ENCODE peak calls at places on chromosomes 13 and 19, in five cellular contexts. J is fibroblast of lung, C is left ventricle myocardium inferior, N is suprapubic skin, L is heart left ventricle. K is an unnamed sample. For H3K4me1, the result is how much of the 10 kb centered on the place peaks cover.

GRCh38 chr13:42110410-42111155 is 62.1 kb downstream of the DGKH start:
- DNase-seq in C (no peak), J (peak), L (no peak), N (no peak), K (no peak)

GRCh38 chr13:109093988-109094387 is 464.6 kb downstream of the MYO16 start:
- DNase-seq in N (no peak), L (no peak), J (no peak), C (no peak), K (no peak)

GRCh38 chr13:76965759-76966421 is 17.6 kb downstream of the ACOD1 start:
- DNase-seq in J (peak), L (peak), C (peak), N (no peak), K (no peak)

GRCh38 chr13:41700790-41701310 is 243.5 kb downstream of the RGCC start:
- DNase-seq in J (peak), L (peak), C (no peak), N (no peak), K (no peak)

GRCh38 chr13:79442221-79442620 is 36.2 kb upstream of the RBM26 start:
- DNase-seq in N (no peak), L (no peak), J (no peak), C (no peak), K (no peak)

GRCh38 chr19:38061294-38061693 is 154.3 kb downstream of the SIPA1L3 start:
- DNase-seq in L (no peak), J (peak), C (no peak), N (no peak), K (no peak)

GRCh38 chr19:49712397-49712859 is 21.5 kb downstream of the CPT1C start:
- DNase-seq in C (peak), J (peak), N (no peak), L (peak), K (no peak)

GRCh38 chr19:46115396-46116109 is 8.9 kb downstream of the IGFL3 start:
- DNase-seq in L (no peak), J (peak), C (no peak), N (no peak), K (no peak)

GRCh38 chr13:108915095-108915633 is 285.8 kb downstream of the MYO16 start:
- DNase-seq in L (no peak), N (no peak), C (no peak), J (peak), K (no peak)

GRCh38 chr13:22964245-22964966 is 216.4 kb upstream of the SGCG start:
- DNase-seq in L (no peak), C (no peak), J (no peak), N (no peak), K (no peak)

GRCh38 chr13:106753241-106753640 is 185.3 kb upstream of the ARGLU1 start:
- DNase-seq in C (no peak), N (no peak), J (no peak), L (peak), K (no peak)

GRCh38 chr13:79481685-79482052 is 714 bp downstream of the NDFIP2 start:
- DNase-seq in J (no peak), N (no peak), L (no peak), C (no peak), K (no peak)

GRCh38 chr13:111856571-111856970 is 210.4 kb upstream of the SOX1 start:
- DNase-seq in J (no peak), L (no peak), C (no peak), N (no peak), K (no peak)

GRCh38 chr13:100514788-100515409 is 73.7 kb downstream of the GGACT start:
- DNase-seq in L (peak), N (no peak), J (peak), C (peak), K (no peak)

GRCh38 chr13:46324976-46325375 is 62.1 kb downstream of the RUBCNL start:
- DNase-seq in N (no peak), J (no peak), C (no peak), L (no peak), K (no peak)

GRCh38 chr13:109113427-109113826 is 484.0 kb downstream of the MYO16 start:
- DNase-seq in C (no peak), N (no peak), L (no peak), J (no peak), K (no peak)

GRCh38 chr19:55178781-55179569 is 1.1 kb downstream of the SYT5 start:
- DNase-seq in C (peak), J (peak), N (peak), L (peak), K (no peak)

GRCh38 chr19:52070496-52070895 is 21.9 kb upstream of the ZNF432 start:
- DNase-seq in C (no peak), N (no peak), L (no peak), J (peak), K (no peak)

GRCh38 chr13:35953537-35954206 is 177.5 kb downstream of the DCLK1 start:
- DNase-seq in N (peak), L (peak), C (peak), J (peak), K (no peak)

GRCh38 chr13:51044023-51044665 is 66.9 kb downstream of the C13orf42 start:
- DNase-seq in N (no peak), C (no peak), L (no peak), J (no peak), K (no peak)

GRCh38 chr13:43269037-43269476 is 245.7 kb downstream of the DNAJC15 start:
- DNase-seq in L (peak), J (peak), C (no peak), N (no peak), K (no peak)

GRCh38 chr19:17496337-17496997 is 15.0 kb upstream of the PGLS start:
- DNase-seq in N (peak), C (peak), L (peak), J (peak), K (no peak)

GRCh38 chr19:2488942-2489731 is 13.2 kb downstream of the GADD45B start:
- DNase-seq in N (no peak), L (peak), J (no peak), C (peak), K (no peak)
- H3K27ac ChIP-seq in N (peak), L (peak), J (no peak), C (peak), K (peak)

GRCh38 chr13:26600345-26600761 is 42.9 kb downstream of the WASF3 start:
- DNase-seq in L (no peak), N (no peak), C (no peak), J (no peak), K (no peak)

GRCh38 chr13:26599885-26600284 is 42.4 kb downstream of the WASF3 start:
- DNase-seq in L (no peak), J (no peak), C (no peak), N (no peak), K (no peak)

GRCh38 chr13:26599403-26599802 is 41.9 kb downstream of the WASF3 start:
- DNase-seq in N (no peak), J (no peak), L (no peak), C (no peak), K (no peak)

GRCh38 chr13:26602783-26603182 is 45.3 kb downstream of the WASF3 start:
- DNase-seq in J (no peak), L (no peak), C (no peak), N (no peak), K (no peak)

GRCh38 chr13:26601669-26602068 is 44.2 kb downstream of the WASF3 start:
- DNase-seq in C (no peak), L (no peak), N (no peak), J (peak), K (no peak)
- TF ChIP-seq CTCF in C (peak), L (no peak), N (no peak), J (no peak), K (no peak)

GRCh38 chr19:1646931-1647663 is 5.3 kb downstream of the TCF3 start:
- DNase-seq in J (no peak), C (no peak), N (no peak), L (no peak), K (no peak)

GRCh38 chr19:1649706-1650626 is 2.4 kb downstream of the TCF3 start:
- DNase-seq in J (no peak), N (no peak), L (no peak), C (no peak), K (no peak)

GRCh38 chr19:1647664-1648155 is 4.7 kb downstream of the TCF3 start:
- DNase-seq in J (no peak), L (no peak), C (no peak), N (no peak), K (no peak)

GRCh38 chr19:1648926-1649541 is 3.4 kb downstream of the TCF3 start:
- DNase-seq in C (no peak), L (no peak), N (no peak), J (no peak), K (no peak)

DNA sequence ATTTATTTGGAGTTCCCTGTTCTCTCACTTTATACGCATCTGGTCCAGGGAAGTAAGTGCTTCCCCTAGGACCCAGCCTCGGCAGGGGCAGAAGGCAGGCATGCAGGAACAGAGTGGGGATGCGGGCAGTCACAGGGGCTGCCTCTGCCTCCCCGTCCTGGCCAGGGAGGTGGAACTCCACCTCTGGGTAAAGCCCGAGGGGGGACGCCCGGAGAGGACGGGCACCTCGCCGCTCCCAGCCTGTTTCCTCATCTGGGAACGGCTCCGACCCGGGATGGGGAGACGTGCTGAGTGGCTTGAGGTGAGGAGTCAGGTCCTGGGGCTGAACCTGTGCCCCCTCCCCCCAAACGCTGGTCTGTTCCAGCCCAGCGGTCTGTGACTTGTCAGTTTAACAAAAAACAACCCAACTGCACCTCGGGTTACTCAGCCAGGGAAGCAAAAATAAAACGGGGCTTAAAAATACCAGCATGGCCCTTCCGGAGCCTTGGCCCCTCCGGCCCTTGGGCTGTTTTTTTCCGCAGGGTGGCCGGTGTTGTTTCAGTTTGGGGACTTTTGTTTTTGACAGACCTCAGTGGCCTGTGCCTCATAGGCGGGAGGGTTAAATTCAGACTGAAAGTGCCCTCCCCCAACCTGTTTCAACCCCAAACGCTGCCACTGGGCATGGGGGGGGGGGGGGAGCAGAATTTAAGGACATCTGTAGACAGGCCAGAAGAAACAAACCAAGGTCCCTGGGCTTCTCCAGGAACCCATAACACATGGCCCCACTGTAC is 4.1 kb downstream of the TCF3 start:
- DNase-seq in L (no peak), J (no peak), N (no peak), C (no peak), K (no peak)
- H3K4me1 ChIP-seq in L (under half), J (under half), N (under half), C (under half), K (half or more)

DNA sequence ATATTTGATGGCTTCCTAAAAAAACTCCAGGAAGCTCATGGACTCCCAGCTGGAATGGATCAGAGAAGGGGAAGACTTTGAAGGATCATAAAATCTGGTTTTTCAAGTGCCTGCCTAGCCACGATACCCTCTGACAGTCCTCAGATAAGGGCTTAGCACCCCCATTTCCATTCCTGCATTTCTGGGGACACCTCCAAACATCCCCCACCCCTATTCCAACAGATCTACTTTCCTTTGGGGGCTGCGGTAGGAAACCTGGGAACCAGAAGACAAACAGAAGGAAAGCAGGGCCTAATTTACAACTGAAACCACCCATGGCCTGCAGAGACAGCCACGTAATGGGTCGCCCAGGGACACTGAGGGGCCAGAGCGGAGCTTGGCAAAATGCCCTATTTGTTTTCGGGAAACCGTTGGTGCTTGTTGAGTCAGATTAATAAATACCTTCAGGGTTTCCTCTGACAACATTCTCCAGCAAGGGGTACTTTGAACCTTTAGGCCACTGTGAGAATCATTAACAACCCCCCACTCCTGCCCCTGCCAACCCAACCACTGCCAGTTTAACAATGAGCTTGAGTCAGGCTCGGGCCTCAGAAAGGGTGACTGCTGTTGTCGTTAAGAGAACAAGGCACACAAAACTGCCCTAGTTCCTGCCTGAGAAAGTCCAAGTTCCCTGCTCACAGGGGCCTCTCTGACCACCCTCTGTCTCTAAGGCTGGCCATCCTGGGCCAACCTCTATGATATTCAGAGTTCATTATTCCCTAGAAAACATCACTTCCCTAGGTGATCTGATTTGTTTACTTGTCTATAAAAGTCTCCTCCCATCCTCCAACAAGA is 23.5 kb downstream of the RHPN2 start:
- DNase-seq in L (no peak), C (no peak), J (no peak), N (no peak), K (no peak)
- H3K27ac ChIP-seq in L (no peak), C (peak), J (no peak), N (no peak), K (no peak)

GRCh38 chr13:60957816-60958215 is 457.8 kb downstream of the PCDH20 start:
- DNase-seq in C (no peak), J (no peak), L (no peak), N (no peak), K (no peak)
- TF ChIP-seq CTCF in C (no peak), J (no peak), L (no peak), N (no peak), K (no peak)

DNA sequence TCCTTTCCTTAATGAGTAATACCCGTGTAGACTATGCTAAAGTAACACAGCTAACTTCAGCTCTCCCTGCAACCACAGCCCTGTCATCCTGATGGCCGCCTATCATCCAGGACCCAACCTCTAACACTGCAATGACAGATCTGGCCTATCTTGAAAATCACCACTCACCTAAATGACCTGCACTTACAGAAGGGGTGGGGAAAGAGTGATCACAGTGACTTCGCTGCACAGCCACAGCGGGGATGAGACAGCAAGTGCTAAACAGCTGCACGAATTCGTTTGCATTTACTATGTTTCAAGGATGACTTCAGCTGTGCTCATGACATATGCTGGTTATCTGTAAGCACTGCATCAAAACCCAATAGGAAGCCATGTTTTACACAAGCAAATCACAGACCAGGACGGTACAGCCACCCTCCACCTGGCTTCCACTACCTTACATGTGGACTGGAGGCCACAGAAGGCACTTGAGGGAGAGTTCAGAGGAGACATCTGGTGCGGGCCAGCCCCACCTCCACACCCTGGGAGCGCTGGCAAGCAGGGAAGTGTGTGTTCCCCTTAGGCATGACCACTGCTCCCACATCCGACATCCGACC is 95.9 kb downstream of the STK24 start:
- DNase-seq in N (no peak), J (peak), L (peak), C (peak), K (no peak)
- H3K4me1 ChIP-seq in N (half or more), J (under half), L (half or more), C (half or more), K (half or more)

GRCh38 chr13:33207616-33207964 is 78.0 kb downstream of the STARD13 start:
- DNase-seq in L (no peak), J (peak), C (no peak), N (no peak), K (no peak)

GRCh38 chr13:33206425-33206824 is 79.1 kb downstream of the STARD13 start:
- DNase-seq in J (peak), C (no peak), N (no peak), L (no peak), K (no peak)

GRCh38 chr13:33208290-33208990 is 77.1 kb downstream of the STARD13 start:
- DNase-seq in C (no peak), L (no peak), N (no peak), J (no peak), K (no peak)

GRCh38 chr13:33205804-33206221 is 79.7 kb downstream of the STARD13 start:
- DNase-seq in C (no peak), J (peak), N (no peak), L (peak), K (no peak)

GRCh38 chr13:33206945-33207615 is 78.5 kb downstream of the STARD13 start:
- DNase-seq in C (no peak), J (no peak), N (no peak), L (no peak), K (no peak)
- H3K27ac ChIP-seq in C (peak), J (peak), N (peak), L (peak), K (peak)

K was measured in esophagus squamous epithelium.